ENCODE peak calls at places on chromosome X, in nine cellular contexts. C is GM18507; Y is aorta; Z is HFF-Myc; V is NCI-H345; L is stimulated activated CD4-positive, alpha-beta T cell treated with anti-CD3 and anti-CD28 coated beads, Interleukin-2, amount 100 ng/mL, for 48 hours; U is AG08396; K is transverse colon; F is fibroblast of the aortic adventitia. I is an unnamed sample.

GRCh38 chrX:74536142-74537010 is 78.0 kb downstream of the RLIM start:
- DNase-seq in C (peak), Y (peak), Z (no peak), V (peak), L (no peak), U (peak), K (peak), F (peak), I (peak)

GRCh38 chrX:133881011-133881410 is 104.4 kb downstream of the GPC3 start:
- DNase-seq in C (no peak), Y (no peak), Z (no peak), V (no peak), L (no peak), U (no peak), K (no peak), F (no peak), I (no peak)

GRCh38 chrX:77743720-77744119 is 42.3 kb downstream of the ATRX start:
- DNase-seq in C (no peak), Y (no peak), Z (no peak), V (no peak), L (no peak), U (no peak), K (no peak), F (no peak), I (peak)

GRCh38 chrX:147978931-147979330 is 2.2 kb upstream of the FMR1NB start:
- DNase-seq in C (no peak), Y (no peak), Z (no peak), V (no peak), L (no peak), U (no peak), K (no peak), F (no peak), I (peak)

GRCh38 chrX:44400588-44400987 is 57.1 kb upstream of the EFHC2 start:
- DNase-seq in C (no peak), Y (no peak), Z (peak), V (no peak), L (peak), U (peak), K (no peak), F (peak), I (peak)

GRCh38 chrX:56947695-56948094 is 47.6 kb downstream of the SPIN3 start:
- DNase-seq in C (no peak), Y (no peak), Z (no peak), V (no peak), L (no peak), U (no peak), K (no peak), F (peak), I (peak)

GRCh38 chrX:136546369-136546768 is 14.4 kb downstream of the VGLL1 start:
- DNase-seq in C (no peak), Y (no peak), Z (no peak), V (no peak), L (no peak), U (no peak), K (no peak), F (no peak), I (no peak)

GRCh38 chrX:39752820-39753219 is 344.9 kb downstream of the BCOR start:
- DNase-seq in C (no peak), Y (no peak), Z (no peak), V (peak), L (no peak), U (no peak), K (no peak), F (peak), I (no peak)

GRCh38 chrX:134315893-134316292 is 78.9 kb downstream of the CCDC160 start:
- DNase-seq in C (no peak), Y (no peak), Z (no peak), V (no peak), L (no peak), U (no peak), K (peak), F (peak), I (no peak)

GRCh38 chrX:112083624-112084326 is 1.2 kb upstream of the TRPC5 start:
- DNase-seq in C (no peak), Y (no peak), Z (no peak), V (no peak), L (no peak), U (no peak), K (no peak), F (no peak), I (no peak)

GRCh38 chrX:46610070-46610658 is 36.6 kb downstream of the CHST7 start:
- DNase-seq in C (no peak), Y (no peak), Z (no peak), V (no peak), L (no peak), U (no peak), K (no peak), F (no peak), I (no peak)

GRCh38 chrX:150704030-150704613 is 10.9 kb downstream of the MTMR1 start:
- DNase-seq in C (no peak), Y (no peak), Z (no peak), V (no peak), L (no peak), U (no peak), K (no peak), F (peak), I (no peak)

GRCh38 chrX:129968968-129969367 is 13.5 kb upstream of the BCORL1 start:
- DNase-seq in C (no peak), Y (no peak), Z (no peak), V (no peak), L (no peak), U (no peak), K (no peak), F (no peak), I (no peak)

GRCh38 chrX:11533211-11533651 is 132.5 kb downstream of the ARHGAP6 start:
- DNase-seq in C (peak), Y (no peak), Z (peak), V (peak), L (no peak), U (peak), K (no peak), F (peak), I (peak)

GRCh38 chrX:72100824-72101351 is 30.8 kb downstream of the RTL5 start:
- DNase-seq in C (peak), Y (peak), Z (no peak), V (no peak), L (peak), U (no peak), K (peak), F (no peak), I (no peak)

GRCh38 chrX:69305333-69306062 is 140.2 kb upstream of the PJA1 start:
- DNase-seq in C (no peak), Y (no peak), Z (no peak), V (no peak), L (no peak), U (no peak), K (no peak), F (no peak), I (no peak)

GRCh38 chrX:49184294-49185061 is 1.7 kb downstream of the PRICKLE3 start:
- DNase-seq in C (no peak), Y (peak), Z (peak), V (peak), L (no peak), U (peak), K (peak), F (peak), I (peak)

I was measured in foreskin melanocyte.